ENCODE peak calls at places on chromosomes 3 and 15, in ten cellular contexts. One of them, this sample, is unnamed.

GRCh38 chr3:41662288-41662687 is 299.6 kb downstream of the ULK4 start:
- DNase-seq in upper lobe of left lung: no peak
- DNase-seq in ovary: no peak
- DNase-seq in uterus: no peak
- DNase-seq in body of pancreas: no peak
- DNase-seq in A549: no peak
- DNase-seq in sigmoid colon: no peak
- DNase-seq in IMR-90: peak; percentile 30
- DNase-seq in GM12891: no peak
- DNase-seq in adrenal gland: no peak
- DNase-seq in this sample: no peak

GRCh38 chr15:81888748-81889479 is 156.9 kb downstream of the MEX3B start:
- DNase-seq in upper lobe of left lung: no peak
- DNase-seq in ovary: no peak
- DNase-seq in uterus: peak; percentile 21
- DNase-seq in body of pancreas: no peak
- DNase-seq in A549: no peak
- DNase-seq in sigmoid colon: no peak
- DNase-seq in IMR-90: peak; percentile 76
- DNase-seq in GM12891: no peak
- DNase-seq in adrenal gland: no peak
- DNase-seq in this sample: no peak

GRCh38 chr3:170840291-170840859 is 29.6 kb downstream of the RPL22L1 start:
- DNase-seq in upper lobe of left lung: no peak
- DNase-seq in ovary: no peak
- DNase-seq in uterus: no peak
- DNase-seq in body of pancreas: no peak
- DNase-seq in A549: no peak
- DNase-seq in sigmoid colon: no peak
- DNase-seq in IMR-90: peak; percentile 33
- DNase-seq in GM12891: no peak
- DNase-seq in adrenal gland: no peak
- DNase-seq in this sample: no peak

GRCh38 chr3:14823910-14824629 is 5.3 kb downstream of the FGD5 start:
- DNase-seq in upper lobe of left lung: no peak
- DNase-seq in ovary: no peak
- DNase-seq in uterus: no peak
- DNase-seq in body of pancreas: no peak
- DNase-seq in A549: no peak
- DNase-seq in sigmoid colon: no peak
- DNase-seq in IMR-90: no peak
- DNase-seq in GM12891: no peak
- DNase-seq in adrenal gland: no peak
- DNase-seq in this sample: no peak

GRCh38 chr3:45548724-45549123 is 45.8 kb upstream of the LIMD1 start:
- DNase-seq in upper lobe of left lung: no peak
- DNase-seq in ovary: no peak
- DNase-seq in uterus: no peak
- DNase-seq in body of pancreas: no peak
- DNase-seq in A549: no peak
- DNase-seq in sigmoid colon: no peak
- DNase-seq in IMR-90: no peak
- DNase-seq in GM12891: no peak
- DNase-seq in adrenal gland: no peak
- DNase-seq in this sample: no peak

GRCh38 chr3:178479860-178480259 is 56.4 kb upstream of the KCNMB2 start:
- DNase-seq in upper lobe of left lung: no peak
- DNase-seq in ovary: no peak
- DNase-seq in uterus: no peak
- DNase-seq in body of pancreas: no peak
- DNase-seq in A549: no peak
- DNase-seq in sigmoid colon: no peak
- DNase-seq in IMR-90: no peak
- DNase-seq in GM12891: no peak
- DNase-seq in adrenal gland: no peak
- DNase-seq in this sample: no peak

GRCh38 chr3:184450542-184450941 is 70.7 kb downstream of the CHRD start:
- DNase-seq in upper lobe of left lung: no peak
- DNase-seq in ovary: no peak
- DNase-seq in uterus: no peak
- DNase-seq in body of pancreas: no peak
- DNase-seq in A549: no peak
- DNase-seq in sigmoid colon: peak; percentile 21
- DNase-seq in IMR-90: no peak
- DNase-seq in GM12891: no peak
- DNase-seq in adrenal gland: no peak
- DNase-seq in this sample: no peak

GRCh38 chr15:63950911-63951481 is 95.3 kb downstream of the DAPK2 start:
- DNase-seq in upper lobe of left lung: no peak
- DNase-seq in ovary: no peak
- DNase-seq in uterus: no peak
- DNase-seq in body of pancreas: no peak
- DNase-seq in A549: no peak
- DNase-seq in sigmoid colon: no peak
- DNase-seq in IMR-90: peak; percentile 87
- DNase-seq in GM12891: no peak
- DNase-seq in adrenal gland: peak; percentile 35
- DNase-seq in this sample: no peak

GRCh38 chr3:186193534-186194450 is 84.9 kb upstream of the ETV5 start:
- DNase-seq in upper lobe of left lung: no peak
- DNase-seq in ovary: peak; percentile 16
- DNase-seq in uterus: no peak
- DNase-seq in body of pancreas: peak; percentile 64
- DNase-seq in A549: no peak
- DNase-seq in sigmoid colon: no peak
- DNase-seq in IMR-90: no peak
- DNase-seq in GM12891: no peak
- DNase-seq in adrenal gland: no peak
- DNase-seq in this sample: no peak

GRCh38 chr3:119227064-119227850 is 13.4 kb downstream of the B4GALT4 start:
- DNase-seq in upper lobe of left lung: no peak
- DNase-seq in ovary: no peak
- DNase-seq in uterus: no peak
- DNase-seq in body of pancreas: no peak
- DNase-seq in A549: no peak
- DNase-seq in sigmoid colon: no peak
- DNase-seq in IMR-90: no peak
- DNase-seq in GM12891: no peak
- DNase-seq in adrenal gland: no peak
- DNase-seq in this sample: no peak

GRCh38 chr15:90459368-90459767 is 70.4 kb upstream of the CRTC3 start:
- DNase-seq in upper lobe of left lung: no peak
- DNase-seq in ovary: no peak
- DNase-seq in uterus: no peak
- DNase-seq in body of pancreas: no peak
- DNase-seq in A549: no peak
- DNase-seq in sigmoid colon: no peak
- DNase-seq in IMR-90: no peak
- DNase-seq in GM12891: no peak
- DNase-seq in adrenal gland: no peak
- DNase-seq in this sample: no peak

GRCh38 chr15:72591361-72591760 is 63.1 kb upstream of the GOLGA6B start:
- DNase-seq in upper lobe of left lung: no peak
- DNase-seq in ovary: no peak
- DNase-seq in uterus: no peak
- DNase-seq in body of pancreas: no peak
- DNase-seq in A549: no peak
- DNase-seq in sigmoid colon: no peak
- DNase-seq in IMR-90: peak; percentile 81
- DNase-seq in GM12891: no peak
- DNase-seq in adrenal gland: no peak
- DNase-seq in this sample: no peak

GRCh38 chr3:114213262-114213668 is 24.1 kb downstream of the ZNF80 start:
- DNase-seq in upper lobe of left lung: no peak
- DNase-seq in ovary: no peak
- DNase-seq in uterus: no peak
- DNase-seq in body of pancreas: no peak
- DNase-seq in A549: no peak
- DNase-seq in sigmoid colon: no peak
- DNase-seq in IMR-90: peak; percentile 54
- DNase-seq in GM12891: no peak
- DNase-seq in adrenal gland: no peak
- DNase-seq in this sample: no peak

GRCh38 chr3:20669675-20670074 is 483.7 kb upstream of the SGO1 start:
- DNase-seq in upper lobe of left lung: no peak
- DNase-seq in ovary: no peak
- DNase-seq in uterus: no peak
- DNase-seq in body of pancreas: no peak
- DNase-seq in A549: no peak
- DNase-seq in sigmoid colon: no peak
- DNase-seq in IMR-90: no peak
- DNase-seq in GM12891: no peak
- DNase-seq in adrenal gland: no peak
- DNase-seq in this sample: no peak

GRCh38 chr3:101995371-101996046 is 146.2 kb downstream of the NFKBIZ start:
- DNase-seq in upper lobe of left lung: no peak
- DNase-seq in ovary: no peak
- DNase-seq in uterus: peak; percentile 35
- DNase-seq in body of pancreas: no peak
- DNase-seq in A549: no peak
- DNase-seq in sigmoid colon: no peak
- DNase-seq in IMR-90: peak; percentile 47
- DNase-seq in GM12891: no peak
- DNase-seq in adrenal gland: no peak
- DNase-seq in this sample: no peak

GRCh38 chr3:134252766-134253165 is 2.1 kb upstream of the RYK start:
- DNase-seq in upper lobe of left lung: no peak
- DNase-seq in ovary: no peak
- DNase-seq in uterus: no peak
- DNase-seq in body of pancreas: no peak
- DNase-seq in A549: no peak
- DNase-seq in sigmoid colon: no peak
- DNase-seq in IMR-90: no peak
- DNase-seq in GM12891: no peak
- DNase-seq in adrenal gland: no peak
- DNase-seq in this sample: no peak

GRCh38 chr3:134249935-134250716 is 533 bp downstream of the RYK start:
- DNase-seq in upper lobe of left lung: peak; percentile 78
- DNase-seq in ovary: peak; percentile 71
- DNase-seq in uterus: peak; percentile 32
- DNase-seq in body of pancreas: peak; percentile 61
- DNase-seq in A549: peak; percentile 37
- DNase-seq in sigmoid colon: peak; percentile 74
- DNase-seq in IMR-90: peak; percentile 28
- DNase-seq in GM12891: peak; percentile 28
- DNase-seq in adrenal gland: peak; percentile 71
- DNase-seq in this sample: peak; percentile 80

GRCh38 chr3:134249442-134249841 is 1.2 kb downstream of the RYK start:
- DNase-seq in upper lobe of left lung: no peak
- DNase-seq in ovary: no peak
- DNase-seq in uterus: no peak
- DNase-seq in body of pancreas: no peak
- DNase-seq in A549: no peak
- DNase-seq in sigmoid colon: no peak
- DNase-seq in IMR-90: no peak
- DNase-seq in GM12891: no peak
- DNase-seq in adrenal gland: no peak
- DNase-seq in this sample: peak; percentile 36

GRCh38 chr3:134251731-134252391 is 1.2 kb upstream of the RYK start:
- DNase-seq in upper lobe of left lung: no peak
- DNase-seq in ovary: peak; percentile 56
- DNase-seq in uterus: peak; percentile 29
- DNase-seq in body of pancreas: no peak
- DNase-seq in A549: peak; percentile 4
- DNase-seq in sigmoid colon: no peak
- DNase-seq in IMR-90: no peak
- DNase-seq in GM12891: no peak
- DNase-seq in adrenal gland: no peak
- DNase-seq in this sample: peak; percentile 26

DNA sequence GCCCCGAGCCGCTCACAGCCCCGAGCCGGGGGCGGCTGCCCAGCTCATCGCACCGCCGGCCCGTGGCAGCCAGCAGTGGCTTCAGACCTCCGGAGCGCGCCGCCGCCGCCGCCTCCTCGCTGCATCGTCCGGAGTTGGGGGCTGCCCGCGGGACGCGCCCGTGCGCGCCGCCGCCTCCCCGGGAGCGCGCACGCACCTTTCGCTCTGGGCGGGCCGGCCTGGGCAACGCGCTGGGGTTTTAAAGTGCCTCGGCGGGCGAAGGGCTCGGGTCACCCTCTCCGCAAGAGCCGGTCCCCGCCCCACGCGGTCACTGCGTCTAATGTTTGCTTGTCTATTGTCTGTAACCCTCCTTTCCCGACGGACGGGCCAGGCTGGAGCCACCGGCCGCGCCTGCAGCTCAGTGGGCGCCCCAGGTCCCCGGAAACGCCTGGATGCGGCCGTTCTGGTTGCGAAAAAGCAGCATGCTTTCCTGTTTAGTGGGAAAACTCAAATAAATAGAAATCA is at the start of gene RYK:
- DNase-seq in upper lobe of left lung: peak; percentile 87
- DNase-seq in ovary: peak; percentile 87
- DNase-seq in uterus: peak; percentile 67
- DNase-seq in body of pancreas: peak; percentile 77
- DNase-seq in A549: peak; percentile 77
- DNase-seq in sigmoid colon: peak; percentile 84
- DNase-seq in IMR-90: peak; percentile 64
- DNase-seq in GM12891: peak; percentile 82
- DNase-seq in adrenal gland: peak; percentile 89
- DNase-seq in this sample: peak; percentile 89
- TF ChIP-seq POLR2A in upper lobe of left lung: peak; percentile 48
- TF ChIP-seq POLR2A in ovary: peak; percentile 71
- TF ChIP-seq POLR2A in uterus: peak; percentile 56
- TF ChIP-seq POLR2A in body of pancreas: peak; percentile 68
- TF ChIP-seq POLR2A in A549: peak; percentile 82
- TF ChIP-seq POLR2A in sigmoid colon: peak; percentile 37
- TF ChIP-seq POLR2A in IMR-90: no peak
- TF ChIP-seq POLR2A in GM12891: peak; percentile 49
- TF ChIP-seq POLR2A in adrenal gland: peak; percentile 64
- TF ChIP-seq POLR2A in this sample: peak; percentile 84

GRCh38 chr3:52695798-52696649 is 9.6 kb downstream of the GLT8D1 start:
- DNase-seq in upper lobe of left lung: no peak
- DNase-seq in ovary: no peak
- DNase-seq in uterus: no peak
- DNase-seq in body of pancreas: no peak
- DNase-seq in A549: no peak
- DNase-seq in sigmoid colon: no peak
- DNase-seq in IMR-90: no peak
- DNase-seq in GM12891: no peak
- DNase-seq in adrenal gland: no peak
- DNase-seq in this sample: no peak
- TF ChIP-seq POLR2A in upper lobe of left lung: no peak
- TF ChIP-seq POLR2A in ovary: no peak
- TF ChIP-seq POLR2A in uterus: no peak
- TF ChIP-seq POLR2A in body of pancreas: no peak
- TF ChIP-seq POLR2A in A549: no peak
- TF ChIP-seq POLR2A in sigmoid colon: no peak
- TF ChIP-seq POLR2A in IMR-90: peak; percentile 15
- TF ChIP-seq POLR2A in GM12891: no peak
- TF ChIP-seq POLR2A in adrenal gland: no peak
- TF ChIP-seq POLR2A in this sample: peak; percentile 26

GRCh38 chr3:190321789-190322603 is at the start of gene CLDN1:
- DNase-seq in upper lobe of left lung: peak; percentile 84
- DNase-seq in ovary: peak; percentile 87
- DNase-seq in uterus: peak; percentile 82
- DNase-seq in body of pancreas: peak; percentile 88
- DNase-seq in A549: peak; percentile 80
- DNase-seq in sigmoid colon: peak; percentile 88
- DNase-seq in IMR-90: peak; percentile 69
- DNase-seq in GM12891: peak; percentile 66
- DNase-seq in adrenal gland: peak; percentile 90
- DNase-seq in this sample: peak; percentile 78
- TF ChIP-seq POLR2A in upper lobe of left lung: peak; percentile 26
- TF ChIP-seq POLR2A in ovary: peak; percentile 43
- TF ChIP-seq POLR2A in uterus: peak; percentile 22
- TF ChIP-seq POLR2A in body of pancreas: peak; percentile 93
- TF ChIP-seq POLR2A in A549: peak; percentile 55
- TF ChIP-seq POLR2A in sigmoid colon: no peak
- TF ChIP-seq POLR2A in IMR-90: peak; percentile 63
- TF ChIP-seq POLR2A in GM12891: no peak
- TF ChIP-seq POLR2A in adrenal gland: peak; percentile 57
- TF ChIP-seq POLR2A in this sample: no peak

GRCh38 chr15:65917936-65918335 is 48.6 kb downstream of the RAB11A start:
- DNase-seq in upper lobe of left lung: no peak
- DNase-seq in ovary: no peak
- DNase-seq in uterus: no peak
- DNase-seq in body of pancreas: no peak
- DNase-seq in A549: no peak
- DNase-seq in sigmoid colon: no peak
- DNase-seq in IMR-90: no peak
- DNase-seq in GM12891: no peak
- DNase-seq in adrenal gland: no peak
- DNase-seq in this sample: no peak
- TF ChIP-seq POLR2A in upper lobe of left lung: no peak
- TF ChIP-seq POLR2A in ovary: no peak
- TF ChIP-seq POLR2A in uterus: no peak
- TF ChIP-seq POLR2A in body of pancreas: no peak
- TF ChIP-seq POLR2A in A549: no peak
- TF ChIP-seq POLR2A in sigmoid colon: no peak
- TF ChIP-seq POLR2A in IMR-90: no peak
- TF ChIP-seq POLR2A in GM12891: no peak
- TF ChIP-seq POLR2A in adrenal gland: no peak
- TF ChIP-seq POLR2A in this sample: no peak